ENCODE peak calls at places on chromosomes 4 and X, in five cellular contexts. L, H, G, W and X are unnamed samples.

GRCh38 chr4:64205376-64205775 is 203.9 kb downstream of the TECRL start:
- DNase-seq in H (no peak), L (no peak), G (no peak), W (no peak), X (no peak)

GRCh38 chr4:48483006-48483776 is at the start of gene SLC10A4:
- DNase-seq in H (no peak), L (no peak), W (no peak), G (no peak), X (peak)

GRCh38 chr4:3226467-3226866 is 22.5 kb upstream of the MSANTD1 start:
- DNase-seq in H (no peak), L (no peak), G (peak), W (peak), X (no peak)

GRCh38 chr4:184958127-184958806 is 60.0 kb upstream of the HELT start:
- DNase-seq in H (no peak), G (no peak), W (no peak), L (no peak), X (no peak)

GRCh38 chr4:22897520-22898108 is 204.9 kb downstream of the GBA3 start:
- DNase-seq in H (no peak), G (peak), W (no peak), L (no peak), X (peak)

GRCh38 chr4:145153904-145154298 is 26.5 kb downstream of the OTUD4 start:
- DNase-seq in H (no peak), W (no peak), L (no peak), G (no peak), X (no peak)

GRCh38 chr4:6011271-6011671 is 7.0 kb downstream of the C4orf50 start:
- DNase-seq in L (no peak), H (no peak), G (no peak), W (no peak), X (no peak)

GRCh38 chr4:945274-946102 is 13.2 kb downstream of the TMEM175 start:
- DNase-seq in H (no peak), L (no peak), G (no peak), W (peak), X (no peak)

GRCh38 chr4:7295201-7295916 is 103.0 kb downstream of the SORCS2 start:
- DNase-seq in W (no peak), H (no peak), G (peak), L (no peak), X (no peak)

GRCh38 chrX:53440631-53441517 is 6.7 kb upstream of the HSD17B10 start:
- DNase-seq in W (peak), L (peak), G (peak), H (no peak), X (peak)

GRCh38 chr4:25670991-25671390 is 15.3 kb downstream of the SLC34A2 start:
- DNase-seq in L (no peak), G (no peak), H (no peak), W (no peak), X (no peak)

GRCh38 chr4:118849867-118850812 is 14.2 kb upstream of the SEC24D start:
- DNase-seq in W (no peak), H (no peak), L (no peak), G (peak), X (no peak)

GRCh38 chrX:46251755-46252154 is 293.5 kb downstream of the ZNF674 start:
- DNase-seq in L (no peak), W (no peak), G (no peak), H (peak), X (no peak)

GRCh38 chr4:73104695-73105094 is 35.2 kb upstream of the COX18 start:
- DNase-seq in W (no peak), G (no peak), H (no peak), L (no peak), X (no peak)

GRCh38 chr4:30722916-30723270 is 2.7 kb downstream of the PCDH7 start:
- DNase-seq in W (no peak), L (no peak), G (peak), H (no peak), X (peak)

GRCh38 chrX:63751481-63751880 is 33.5 kb downstream of the ARHGEF9 start:
- DNase-seq in H (peak), L (no peak), G (no peak), W (no peak), X (no peak)

GRCh38 chr4:183468210-183469095 is 24.0 kb downstream of the CDKN2AIP start:
- DNase-seq in H (no peak), W (no peak), G (no peak), L (no peak), X (no peak)

GRCh38 chrX:121135488-121136207 is 88.2 kb downstream of the GLUD2 start:
- DNase-seq in L (no peak), H (no peak), G (no peak), W (no peak), X (no peak)

GRCh38 chr4:99655315-99656081 is 2.1 kb downstream of the C4orf54 start:
- DNase-seq in L (peak), H (peak), W (no peak), G (no peak), X (no peak)

GRCh38 chr4:89586864-89587263 is 250.1 kb downstream of the SNCA start:
- DNase-seq in H (no peak), W (no peak), G (no peak), L (no peak), X (no peak)

GRCh38 chrX:135974279-135974856 is 580 bp upstream of the MMGT1 start:
- DNase-seq in G (peak), H (no peak), L (peak), W (peak), X (peak)

GRCh38 chr4:163251204-163251603 is 81.2 kb downstream of the NPY1R start:
- DNase-seq in G (no peak), L (no peak), H (no peak), W (no peak), X (no peak)

GRCh38 chrX:48676106-48676892 is 7.3 kb upstream of the WAS start:
- DNase-seq in W (peak), H (peak), G (peak), L (peak), X (peak)

GRCh38 chr4:79852305-79852730 is 220.7 kb downstream of the ANTXR2 start:
- DNase-seq in H (no peak), W (no peak), L (no peak), G (peak), X (peak)

GRCh38 chrX:102077426-102077825 is 48.1 kb upstream of the TCEAL2 start:
- DNase-seq in H (no peak), W (no peak), L (no peak), G (no peak), X (no peak)

GRCh38 chrX:54994668-54995452 is 872 bp upstream of the PFKFB1 start:
- DNase-seq in H (no peak), L (no peak), W (no peak), G (no peak), X (no peak)

GRCh38 chrX:17414839-17415238 is 39.8 kb downstream of the NHS start:
- DNase-seq in W (peak), L (no peak), G (peak), H (no peak), X (peak)

GRCh38 chrX:6557690-6558089 is 22.8 kb upstream of the VCX3A start:
- DNase-seq in L (no peak), G (no peak), W (no peak), H (no peak), X (no peak)

GRCh38 chr4:40629401-40630334 is at the start of gene RBM47:
- DNase-seq in L (peak), G (peak), W (peak), H (no peak), X (peak)
- TF ChIP-seq CTCF in L (no peak), G (peak), W (no peak), H (peak), X (no peak)

GRCh38 chr4:86482296-86482695 is 111.8 kb upstream of the PTPN13 start:
- DNase-seq in H (no peak), W (no peak), G (no peak), L (no peak), X (no peak)

GRCh38 chr4:86481429-86481828 is 112.7 kb upstream of the PTPN13 start:
- DNase-seq in H (no peak), L (no peak), W (no peak), G (no peak), X (no peak)

GRCh38 chr4:86484241-86484640 is 109.9 kb upstream of the PTPN13 start:
- DNase-seq in W (no peak), G (no peak), H (no peak), L (no peak), X (no peak)

GRCh38 chr4:86487738-86488137 is 106.4 kb upstream of the PTPN13 start:
- DNase-seq in W (no peak), G (no peak), H (no peak), L (no peak), X (no peak)

GRCh38 chr4:86482851-86483490 is 111.1 kb upstream of the PTPN13 start:
- DNase-seq in L (no peak), W (no peak), H (no peak), G (no peak), X (peak)
- TF ChIP-seq CTCF in L (no peak), W (no peak), H (peak), G (no peak), X (peak)

DNA sequence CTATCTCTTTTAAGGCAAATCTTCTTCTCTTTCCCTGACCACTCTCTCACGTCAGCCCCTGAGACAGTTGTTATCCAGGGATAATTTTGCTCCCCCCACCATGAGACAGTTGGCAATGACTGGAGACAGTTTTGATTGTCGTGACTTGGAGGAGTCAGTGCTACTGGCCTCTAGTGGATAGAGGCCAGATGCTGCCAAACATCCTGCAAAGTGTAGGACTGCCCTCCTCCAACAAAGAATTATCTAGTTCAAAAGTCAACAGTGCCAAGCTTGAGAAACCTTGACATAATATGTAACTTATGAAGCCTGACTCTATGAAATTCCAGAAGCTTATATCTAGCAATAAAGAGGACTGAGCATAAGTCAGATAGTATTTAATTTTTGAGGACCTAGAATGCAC is 502.1 kb upstream of the IGFBP7 start:
- DNase-seq in G (peak), W (no peak), H (no peak), L (no peak), X (no peak)
- TF ChIP-seq CTCF in G (no peak), W (no peak), H (peak), L (no peak), X (no peak)

GRCh38 chr4:47468686-47469365 is 5.3 kb upstream of the COMMD8 start:
- DNase-seq in G (no peak), L (no peak), W (no peak), H (no peak), X (no peak)

GRCh38 chr4:47466061-47466785 is 2.7 kb upstream of the COMMD8 start:
- DNase-seq in L (no peak), H (no peak), G (no peak), W (no peak), X (no peak)

GRCh38 chr4:47462799-47463234 is 685 bp downstream of the COMMD8 start:
- DNase-seq in L (no peak), H (no peak), G (no peak), W (no peak), X (no peak)

GRCh38 chr4:47465008-47465407 is 1.5 kb upstream of the COMMD8 start:
- DNase-seq in G (no peak), W (no peak), H (no peak), L (no peak), X (no peak)

DNA sequence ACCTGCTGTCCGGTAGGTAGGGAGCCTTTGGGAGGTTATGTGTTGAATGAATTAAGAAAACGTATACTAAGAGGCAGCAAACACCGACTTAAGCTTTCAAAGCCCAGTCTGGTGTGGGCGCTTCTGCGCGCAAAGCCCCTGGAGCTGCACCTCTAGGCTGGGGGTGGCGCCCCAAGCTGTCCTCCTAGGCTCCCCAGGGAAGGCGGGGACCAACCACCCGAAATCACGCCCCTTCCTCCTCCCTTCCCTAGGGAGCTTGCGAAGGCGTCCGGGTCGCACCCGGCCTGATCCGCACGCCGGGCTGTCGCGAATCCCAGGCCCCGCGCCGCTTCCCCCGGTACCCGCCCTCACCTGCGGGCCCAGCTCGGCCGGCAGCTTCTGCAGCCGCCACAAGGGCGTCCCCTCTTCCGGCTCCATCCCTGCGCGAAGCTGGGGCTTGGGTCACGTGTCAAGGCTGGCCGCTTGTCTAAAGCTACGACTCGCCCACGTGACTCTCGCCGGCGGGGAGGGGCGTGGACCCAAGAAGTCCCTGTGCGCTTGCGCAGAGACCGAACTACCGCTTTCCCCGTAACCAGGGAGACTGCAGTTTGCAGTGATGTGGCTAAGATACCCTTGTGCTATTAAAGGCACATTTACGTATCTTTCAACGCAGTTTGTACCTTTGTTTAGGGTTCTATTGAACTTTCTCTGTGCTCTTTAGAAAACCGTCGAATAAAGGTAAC is at the start of gene COMMD8:
- DNase-seq in L (peak), W (peak), H (peak), G (peak), X (peak)
- TF ChIP-seq CTCF in L (no peak), W (no peak), H (no peak), G (peak), X (peak)

GRCh38 chrX:109889289-109890006 is 113.5 kb upstream of the TMEM164 start:
- DNase-seq in G (no peak), W (no peak), L (no peak), H (no peak), X (peak)
- TF ChIP-seq CTCF in G (no peak), W (no peak), L (no peak), H (peak), X (no peak)

GRCh38 chrX:42680651-42681050 is 97.3 kb downstream of the PPP1R2C start:
- DNase-seq in W (no peak), G (no peak), H (no peak), L (no peak), X (no peak)
- TF ChIP-seq CTCF in W (no peak), G (no peak), H (no peak), L (no peak), X (no peak)

GRCh38 chr4:161564230-161564834 is 599.5 kb downstream of the FSTL5 start:
- DNase-seq in W (no peak), L (no peak), G (no peak), H (no peak), X (no peak)
- TF ChIP-seq CTCF in W (no peak), L (no peak), G (no peak), H (no peak), X (peak)

GRCh38 chr4:34721835-34722234 is 1522.5 kb downstream of the ARAP2 start:
- DNase-seq in H (no peak), W (no peak), L (no peak), G (no peak), X (no peak)

GRCh38 chr4:34723606-34724005 is 1520.7 kb downstream of the ARAP2 start:
- DNase-seq in W (no peak), H (no peak), G (no peak), L (no peak), X (no peak)

GRCh38 chr4:34720563-34720962 is 1523.8 kb downstream of the ARAP2 start:
- DNase-seq in W (no peak), L (no peak), H (no peak), G (no peak), X (no peak)
- TF ChIP-seq CTCF in W (no peak), L (no peak), H (peak), G (no peak), X (peak)

GRCh38 chrX:64977830-64978229 is 1.6 kb upstream of the ZC4H2 start:
- DNase-seq in W (no peak), H (peak), L (no peak), G (no peak), X (no peak)

GRCh38 chrX:64976673-64977040 is 407 bp upstream of the ZC4H2 start:
- DNase-seq in H (no peak), G (no peak), W (no peak), L (no peak), X (no peak)

GRCh38 chrX:64975989-64976672 is at the start of gene ZC4H2:
- DNase-seq in G (peak), L (peak), W (peak), H (peak), X (peak)

GRCh38 chrX:64975491-64975890 is 759 bp downstream of the ZC4H2 start:
- DNase-seq in H (no peak), L (peak), W (peak), G (peak), X (peak)

GRCh38 chrX:64977051-64977450 is 801 bp upstream of the ZC4H2 start:
- DNase-seq in W (no peak), H (no peak), L (no peak), G (no peak), X (no peak)
- TF ChIP-seq CTCF in W (no peak), H (no peak), L (no peak), G (no peak), X (no peak)

GRCh38 chr4:47471064-47471463 is 7.6 kb upstream of the COMMD8 start:
- DNase-seq in L (no peak), W (no peak), G (no peak), H (no peak), X (no peak)
- TF ChIP-seq CTCF in L (no peak), W (no peak), G (no peak), H (no peak), X (no peak)